ENCODE peak calls at places on chromosomes 5 and 9, in eight cellular contexts. K is HAP-1; F is GM23338; L is fibroblast of lung; D is small intestine; U is CD8-positive, alpha-beta T cell; P is ovary; Q is esophagus squamous epithelium. Y is an unnamed sample.

GRCh38 chr9:125888220-125888619 is 141.0 kb downstream of the PBX3 start:
- DNase-seq in Q (no peak), L (peak; percentile 58), K (peak; percentile 92), F (no peak), U (no peak), D (no peak), P (no peak), Y (no peak)

GRCh38 chr9:101119206-101119819 is 90.8 kb downstream of the PLPPR1 start:
- DNase-seq in K (peak; percentile 48), D (peak; percentile 67), Q (no peak), U (no peak), L (no peak), F (peak; percentile 83), P (no peak), Y (peak; percentile 56)

GRCh38 chr5:73274870-73275756 is 102.1 kb downstream of the TMEM174 start:
- DNase-seq in D (no peak), P (no peak), L (no peak), F (no peak), Q (no peak), K (no peak), U (no peak), Y (no peak)

GRCh38 chr5:88142801-88143692 is 125.6 kb downstream of the TMEM161B start:
- DNase-seq in P (peak; percentile 42), D (no peak), L (peak; percentile 28), U (no peak), F (peak; percentile 34), Q (no peak), K (no peak), Y (no peak)

GRCh38 chr9:92770005-92770995 is 5.7 kb upstream of the BICD2 start:
- DNase-seq in D (peak; percentile 23), F (peak; percentile 61), L (no peak), P (no peak), U (no peak), Q (no peak), K (no peak), Y (peak; percentile 49)

GRCh38 chr5:43601454-43602260 is 1.3 kb upstream of the NNT start:
- DNase-seq in F (no peak), K (peak; percentile 59), Q (no peak), P (no peak), D (peak; percentile 36), U (no peak), L (peak; percentile 54), Y (peak; percentile 68)

GRCh38 chr5:164302533-164303235 is 797.3 kb downstream of the MAT2B start:
- DNase-seq in Q (no peak), K (no peak), D (no peak), U (no peak), F (no peak), L (peak; percentile 45), P (no peak), Y (no peak)

GRCh38 chr5:138649316-138649720 is 74.1 kb upstream of the HSPA9 start:
- DNase-seq in U (no peak), Q (no peak), P (no peak), K (peak; percentile 98), D (no peak), L (no peak), F (peak; percentile 38), Y (peak; percentile 69)

GRCh38 chr5:95966005-95966404 is 4.4 kb upstream of the ELL2 start:
- DNase-seq in P (no peak), Q (no peak), L (no peak), F (no peak), U (no peak), D (no peak), K (no peak), Y (no peak)

GRCh38 chr5:178589180-178590140 is 733 bp downstream of the COL23A1 start:
- DNase-seq in D (no peak), U (no peak), F (peak; percentile 65), Q (no peak), P (no peak), L (peak; percentile 16), K (no peak), Y (peak; percentile 41)

GRCh38 chr5:142235050-142235797 is 89.6 kb downstream of the SPRY4 start:
- DNase-seq in P (no peak), K (peak; percentile 13), L (no peak), F (peak; percentile 90), Q (no peak), U (no peak), D (no peak), Y (peak; percentile 50)

GRCh38 chr5:157059891-157060290 is 975 bp upstream of the HAVCR1 start:
- DNase-seq in K (no peak), L (no peak), D (no peak), Q (no peak), P (no peak), F (no peak), U (no peak), Y (no peak)

GRCh38 chr9:128098936-128099931 is 28.3 kb downstream of the PTGES2 start:
- DNase-seq in F (no peak), Q (no peak), U (no peak), K (no peak), L (peak; percentile 18), P (no peak), D (peak; percentile 85), Y (no peak)

GRCh38 chr5:180001742-180002141 is 69.8 kb downstream of the RNF130 start:
- DNase-seq in K (no peak), L (no peak), D (no peak), P (no peak), U (no peak), F (no peak), Q (no peak), Y (no peak)

GRCh38 chr9:130343445-130343918 is 77.9 kb downstream of the HMCN2 start:
- DNase-seq in D (no peak), Q (no peak), F (peak; percentile 82), L (no peak), U (no peak), K (no peak), P (no peak), Y (peak; percentile 21)

GRCh38 chr5:87405472-87406155 is 7.1 kb downstream of the CCNH start:
- DNase-seq in U (no peak), Q (no peak), F (no peak), K (no peak), D (no peak), P (no peak), L (peak; percentile 37), Y (no peak)

GRCh38 chr9:34413229-34413852 is 36.6 kb upstream of the MYORG start:
- DNase-seq in U (peak; percentile 4), P (peak; percentile 63), K (peak; percentile 20), Q (no peak), D (peak; percentile 26), F (peak; percentile 90), L (peak; percentile 56), Y (peak; percentile 62)

GRCh38 chr9:68555416-68555815 is 14.7 kb upstream of the TMEM252 start:
- DNase-seq in K (no peak), Q (no peak), U (no peak), L (no peak), P (no peak), D (no peak), F (no peak), Y (no peak)
- H3K4me1 ChIP-seq in K (no peaks in the 10 kb centered on the region), Q (peaks cover 11% of the 10 kb centered on the region), U (no peaks in the 10 kb centered on the region), L (peaks cover 13% of the 10 kb centered on the region), P (peaks cover 6% of the 10 kb centered on the region), D (no peaks in the 10 kb centered on the region), F (peaks cover 6% of the 10 kb centered on the region), Y (no peaks in the 10 kb centered on the region)

GRCh38 chr9:113578279-113578865 is 114.8 kb downstream of the RGS3 start:
- DNase-seq in Q (no peak), K (no peak), U (no peak), F (no peak), P (no peak), D (no peak), L (no peak), Y (no peak)
- H3K4me1 ChIP-seq in Q (peaks cover 80% of the 10 kb centered on the region), K (no peaks in the 10 kb centered on the region), U (peaks cover 62% of the 10 kb centered on the region), F (peaks cover 11% of the 10 kb centered on the region), P (peaks cover 10% of the 10 kb centered on the region), D (peaks cover 11% of the 10 kb centered on the region), L (peaks cover 44% of the 10 kb centered on the region), Y (no peaks in the 10 kb centered on the region)

GRCh38 chr9:133065070-133065388 is 3.2 kb downstream of the CEL start:
- DNase-seq in F (no peak), U (no peak), Q (no peak), D (no peak), L (no peak), K (no peak), P (no peak), Y (no peak)

GRCh38 chr9:133063500-133064231 is 1.9 kb downstream of the CEL start:
- DNase-seq in K (no peak), U (no peak), L (no peak), Q (no peak), P (no peak), D (no peak), F (no peak), Y (no peak)

GRCh38 chr9:133060417-133060841 is 1.4 kb upstream of the CEL start:
- DNase-seq in Q (no peak), P (no peak), D (peak; percentile 17), K (no peak), L (no peak), F (peak; percentile 33), U (no peak), Y (no peak)

GRCh38 chr9:133064241-133065069 is 2.7 kb downstream of the CEL start:
- DNase-seq in P (no peak), U (no peak), L (no peak), Q (no peak), K (no peak), D (no peak), F (no peak), Y (no peak)

DNA sequence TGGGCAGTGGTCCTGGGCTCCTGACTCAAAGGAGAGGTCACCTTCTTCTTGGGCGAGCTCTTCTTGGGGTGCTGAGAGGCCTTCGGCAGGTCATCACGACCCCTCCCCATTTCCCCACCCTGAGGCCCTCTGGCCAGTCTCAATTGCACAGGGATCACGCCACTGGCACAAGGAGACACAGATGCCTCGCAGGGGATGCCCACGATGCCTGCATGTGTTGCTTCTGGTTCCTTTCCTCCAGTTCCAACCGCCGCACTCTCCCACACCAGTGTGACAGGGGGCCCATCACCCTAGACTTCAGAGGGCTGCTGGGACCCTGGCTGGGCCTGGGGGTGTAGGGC is 1.3 kb downstream of the CEL start:
- DNase-seq in U (no peak), Q (no peak), D (no peak), K (no peak), F (no peak), L (no peak), P (no peak), Y (no peak)
- H3K4me1 ChIP-seq in U (peaks cover 24% of the 10 kb centered on the region), Q (peaks cover 47% of the 10 kb centered on the region), D (peaks cover 2% of the 10 kb centered on the region), K (no peaks in the 10 kb centered on the region), F (peaks cover 16% of the 10 kb centered on the region), L (no peaks in the 10 kb centered on the region), P (no peaks in the 10 kb centered on the region), Y (no peaks in the 10 kb centered on the region)

GRCh38 chr9:136668983-136669790 is 6.5 kb downstream of the EGFL7 start:
- DNase-seq in D (peak; percentile 55), L (no peak), P (no peak), U (no peak), K (no peak), Q (no peak), F (no peak), Y (peak; percentile 56)

GRCh38 chr9:136671254-136671614 is 8.5 kb downstream of the EGFL7 start:
- DNase-seq in L (no peak), F (no peak), K (no peak), U (no peak), Q (no peak), P (no peak), D (no peak), Y (no peak)

GRCh38 chr9:136670571-136671253 is 8.0 kb downstream of the EGFL7 start:
- DNase-seq in L (no peak), F (no peak), P (no peak), Q (no peak), U (no peak), D (no peak), K (no peak), Y (no peak)

GRCh38 chr9:136667940-136668760 is 5.4 kb downstream of the EGFL7 start:
- DNase-seq in L (no peak), F (peak; percentile 45), Q (no peak), P (no peak), K (no peak), D (no peak), U (no peak), Y (no peak)

GRCh38 chr9:136669791-136670464 is 7.2 kb downstream of the EGFL7 start:
- DNase-seq in U (no peak), F (no peak), L (no peak), K (no peak), D (no peak), Q (no peak), P (no peak), Y (no peak)
- H3K4me1 ChIP-seq in U (peaks cover 4% of the 10 kb centered on the region), F (no peaks in the 10 kb centered on the region), L (no peaks in the 10 kb centered on the region), K (no peaks in the 10 kb centered on the region), D (peaks cover 3% of the 10 kb centered on the region), Q (peaks cover 7% of the 10 kb centered on the region), P (no peaks in the 10 kb centered on the region), Y (peaks cover 32% of the 10 kb centered on the region)